ENCODE peak calls at places on chromosomes 3 and 15, in five cellular contexts. One of them, this sample, is unnamed.

GRCh38 chr15:48566669-48567068 is 78.8 kb downstream of the FBN1 start:
- DNase-seq in foreskin fibroblast: peak; percentile 67
- DNase-seq in neural progenitor cell: no peak
- DNase-seq in tibial artery: no peak
- DNase-seq in kidney: no peak
- DNase-seq in this sample: peak; percentile 88

GRCh38 chr3:186609247-186609868 is 3.5 kb upstream of the AHSG start:
- DNase-seq in foreskin fibroblast: peak; percentile 19
- DNase-seq in neural progenitor cell: no peak
- DNase-seq in tibial artery: no peak
- DNase-seq in kidney: no peak
- DNase-seq in this sample: peak; percentile 40

GRCh38 chr3:17938313-17938712 is 195.9 kb upstream of the TBC1D5 start:
- DNase-seq in foreskin fibroblast: no peak
- DNase-seq in neural progenitor cell: peak; percentile 72
- DNase-seq in tibial artery: no peak
- DNase-seq in kidney: no peak
- DNase-seq in this sample: no peak

GRCh38 chr3:141051641-141052569 is 758 bp downstream of the SPSB4 start:
- DNase-seq in foreskin fibroblast: peak; percentile 45
- DNase-seq in neural progenitor cell: peak; percentile 85
- DNase-seq in tibial artery: no peak
- DNase-seq in kidney: peak; percentile 67
- DNase-seq in this sample: peak; percentile 12

GRCh38 chr3:82281205-82281604 is 519.8 kb upstream of the GBE1 start:
- DNase-seq in foreskin fibroblast: peak; percentile 15
- DNase-seq in neural progenitor cell: peak; percentile 32
- DNase-seq in tibial artery: no peak
- DNase-seq in kidney: no peak
- DNase-seq in this sample: no peak

GRCh38 chr15:64209680-64210334 is 47.0 kb upstream of the PPIB start:
- DNase-seq in foreskin fibroblast: peak; percentile 64
- DNase-seq in neural progenitor cell: no peak
- DNase-seq in tibial artery: no peak
- DNase-seq in kidney: no peak
- DNase-seq in this sample: peak; percentile 64

GRCh38 chr3:72666444-72666755 is 181.8 kb downstream of the SHQ1 start:
- DNase-seq in foreskin fibroblast: no peak
- DNase-seq in neural progenitor cell: no peak
- DNase-seq in tibial artery: no peak
- DNase-seq in kidney: no peak
- DNase-seq in this sample: no peak

GRCh38 chr3:136173939-136174338 is 22.2 kb downstream of the MSL2 start:
- DNase-seq in foreskin fibroblast: no peak
- DNase-seq in neural progenitor cell: no peak
- DNase-seq in tibial artery: no peak
- DNase-seq in kidney: no peak
- DNase-seq in this sample: no peak

GRCh38 chr3:36380171-36381031 is at the start of gene STAC:
- DNase-seq in foreskin fibroblast: peak; percentile 67
- DNase-seq in neural progenitor cell: peak; percentile 85
- DNase-seq in tibial artery: peak; percentile 22
- DNase-seq in kidney: peak; percentile 86
- DNase-seq in this sample: peak; percentile 8

GRCh38 chr15:68383161-68384074 is 48.5 kb downstream of the ITGA11 start:
- DNase-seq in foreskin fibroblast: peak; percentile 58
- DNase-seq in neural progenitor cell: peak; percentile 54
- DNase-seq in tibial artery: peak; percentile 30
- DNase-seq in kidney: no peak
- DNase-seq in this sample: peak; percentile 63

GRCh38 chr3:169811606-169812123 is 1.0 kb upstream of the LRRIQ4 start:
- DNase-seq in foreskin fibroblast: peak; percentile 85
- DNase-seq in neural progenitor cell: no peak
- DNase-seq in tibial artery: no peak
- DNase-seq in kidney: no peak
- DNase-seq in this sample: peak; percentile 82

GRCh38 chr3:169813757-169814517 is 1.2 kb upstream of the LRRC34 start:
- DNase-seq in foreskin fibroblast: peak; percentile 34
- DNase-seq in neural progenitor cell: peak; percentile 41
- DNase-seq in tibial artery: no peak
- DNase-seq in kidney: no peak
- DNase-seq in this sample: peak; percentile 12

GRCh38 chr3:169812844-169813677 is at the start of the genes LRRC34 and LRRIQ4:
- DNase-seq in foreskin fibroblast: peak; percentile 93
- DNase-seq in neural progenitor cell: peak; percentile 78
- DNase-seq in tibial artery: peak; percentile 74
- DNase-seq in kidney: peak; percentile 89
- DNase-seq in this sample: peak; percentile 82

GRCh38 chr3:169809230-169809795 is 3.4 kb upstream of the LRRIQ4 start:
- DNase-seq in foreskin fibroblast: no peak
- DNase-seq in neural progenitor cell: no peak
- DNase-seq in tibial artery: no peak
- DNase-seq in kidney: no peak
- DNase-seq in this sample: no peak

DNA sequence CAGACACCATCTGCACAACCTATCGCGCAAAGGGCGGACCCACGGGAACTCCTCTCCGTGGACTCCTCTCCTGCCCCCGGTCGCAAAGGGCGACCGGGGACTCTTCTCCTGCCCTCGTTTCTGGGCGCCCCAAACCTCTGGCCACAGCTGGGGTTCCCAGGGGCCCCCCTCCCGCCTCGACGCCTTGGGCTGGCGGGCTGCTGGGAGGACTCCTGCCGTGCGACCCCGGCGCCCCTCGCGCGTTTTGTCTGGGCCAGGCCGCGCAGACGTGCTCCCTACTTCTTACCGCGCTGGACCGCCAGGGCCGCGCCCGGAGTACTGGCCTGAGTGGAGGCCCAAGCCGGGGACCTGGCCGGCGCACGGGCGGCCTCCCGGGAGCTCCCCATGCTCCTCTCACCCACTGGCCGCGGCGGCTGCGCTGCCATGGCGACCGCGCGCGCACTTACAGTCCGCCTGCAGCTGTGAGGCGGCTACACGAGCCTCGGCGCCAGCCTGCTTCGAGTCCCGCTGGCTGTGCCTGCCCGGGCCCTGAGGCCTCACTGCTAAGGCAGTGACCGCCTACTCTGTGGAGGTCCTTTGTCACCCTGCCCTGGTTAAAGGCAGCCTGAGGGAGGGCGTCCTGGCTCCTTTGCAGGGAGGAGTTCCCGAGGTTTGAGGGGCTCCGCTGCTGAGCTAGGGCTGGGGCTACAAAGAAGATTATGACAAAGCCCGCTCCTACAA is 386 bp upstream of the LRRIQ4 start:
- DNase-seq in foreskin fibroblast: peak; percentile 87
- DNase-seq in neural progenitor cell: peak; percentile 82
- DNase-seq in tibial artery: peak; percentile 62
- DNase-seq in kidney: peak; percentile 91
- DNase-seq in this sample: peak; percentile 62
- TF ChIP-seq CTCF in foreskin fibroblast: no peak
- TF ChIP-seq CTCF in neural progenitor cell: no peak
- TF ChIP-seq CTCF in tibial artery: peak; percentile 4
- TF ChIP-seq CTCF in kidney: no peak
- TF ChIP-seq CTCF in this sample: no peak

GRCh38 chr15:93087825-93088199 is 1.2 kb downstream of the RGMA start:
- DNase-seq in foreskin fibroblast: peak; percentile 77
- DNase-seq in neural progenitor cell: peak; percentile 85
- DNase-seq in tibial artery: peak; percentile 76
- DNase-seq in kidney: peak; percentile 82
- DNase-seq in this sample: peak; percentile 58

GRCh38 chr15:93089855-93090305 is 869 bp upstream of the RGMA start:
- DNase-seq in foreskin fibroblast: no peak
- DNase-seq in neural progenitor cell: peak; percentile 53
- DNase-seq in tibial artery: peak; percentile 43
- DNase-seq in kidney: no peak
- DNase-seq in this sample: no peak

GRCh38 chr15:93088981-93089854 is at the start of gene RGMA:
- DNase-seq in foreskin fibroblast: peak; percentile 24
- DNase-seq in neural progenitor cell: peak; percentile 88
- DNase-seq in tibial artery: no peak
- DNase-seq in kidney: peak; percentile 78
- DNase-seq in this sample: no peak

GRCh38 chr15:93088200-93088980 is 621 bp downstream of the RGMA start:
- DNase-seq in foreskin fibroblast: peak; percentile 45
- DNase-seq in neural progenitor cell: peak; percentile 84
- DNase-seq in tibial artery: peak; percentile 39
- DNase-seq in kidney: peak; percentile 79
- DNase-seq in this sample: no peak

DNA sequence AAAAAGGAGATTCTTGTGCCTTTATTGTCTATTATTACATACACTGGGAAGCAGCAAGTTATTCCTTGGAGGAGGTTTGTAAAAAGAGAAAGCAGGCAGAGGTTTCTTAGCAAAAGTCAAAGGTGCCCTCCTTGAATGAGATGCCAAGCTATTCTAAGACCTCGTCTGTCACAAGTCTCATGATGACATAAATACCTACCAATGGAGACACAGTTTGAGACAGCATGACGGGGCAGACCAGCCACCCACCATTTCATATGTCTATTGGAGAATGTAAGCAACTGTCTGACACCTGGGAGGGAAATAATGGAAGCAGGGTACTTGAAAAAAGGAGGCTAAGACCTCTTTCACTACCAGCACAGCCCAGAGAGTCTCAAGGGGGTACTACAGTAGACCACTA is 2.2 kb downstream of the RGMA start:
- DNase-seq in foreskin fibroblast: no peak
- DNase-seq in neural progenitor cell: no peak
- DNase-seq in tibial artery: no peak
- DNase-seq in kidney: no peak
- DNase-seq in this sample: no peak
- H3K4me3 ChIP-seq in foreskin fibroblast: no peak overlapping the region
- H3K4me3 ChIP-seq in neural progenitor cell: peak overlapping the region; percentile 99
- H3K4me3 ChIP-seq in tibial artery: no peak overlapping the region
- H3K4me3 ChIP-seq in kidney: no peak overlapping the region
- H3K4me3 ChIP-seq in this sample: no peak overlapping the region

GRCh38 chr15:74695597-74696397 is at the start of gene EDC3:
- DNase-seq in foreskin fibroblast: peak; percentile 91
- DNase-seq in neural progenitor cell: peak; percentile 95
- DNase-seq in tibial artery: peak; percentile 87
- DNase-seq in kidney: peak; percentile 95
- DNase-seq in this sample: peak; percentile 77
- TF ChIP-seq CTCF in foreskin fibroblast: no peak
- TF ChIP-seq CTCF in neural progenitor cell: no peak
- TF ChIP-seq CTCF in tibial artery: no peak
- TF ChIP-seq CTCF in kidney: no peak
- TF ChIP-seq CTCF in this sample: no peak

GRCh38 chr15:39167114-39168058 is 413.5 kb upstream of the THBS1 start:
- DNase-seq in foreskin fibroblast: no peak
- DNase-seq in neural progenitor cell: no peak
- DNase-seq in tibial artery: no peak
- DNase-seq in kidney: no peak
- DNase-seq in this sample: peak; percentile 43

GRCh38 chr15:39159833-39160232 is 421.0 kb upstream of the THBS1 start:
- DNase-seq in foreskin fibroblast: no peak
- DNase-seq in neural progenitor cell: no peak
- DNase-seq in tibial artery: no peak
- DNase-seq in kidney: no peak
- DNase-seq in this sample: no peak

GRCh38 chr15:39165026-39165706 is 415.7 kb upstream of the THBS1 start:
- DNase-seq in foreskin fibroblast: peak; percentile 37
- DNase-seq in neural progenitor cell: no peak
- DNase-seq in tibial artery: no peak
- DNase-seq in kidney: no peak
- DNase-seq in this sample: peak; percentile 38
- H3K4me3 ChIP-seq in foreskin fibroblast: no peak overlapping the region
- H3K4me3 ChIP-seq in neural progenitor cell: no peak overlapping the region
- H3K4me3 ChIP-seq in tibial artery: no peak overlapping the region
- H3K4me3 ChIP-seq in kidney: no peak overlapping the region
- H3K4me3 ChIP-seq in this sample: no peak overlapping the region

DNA sequence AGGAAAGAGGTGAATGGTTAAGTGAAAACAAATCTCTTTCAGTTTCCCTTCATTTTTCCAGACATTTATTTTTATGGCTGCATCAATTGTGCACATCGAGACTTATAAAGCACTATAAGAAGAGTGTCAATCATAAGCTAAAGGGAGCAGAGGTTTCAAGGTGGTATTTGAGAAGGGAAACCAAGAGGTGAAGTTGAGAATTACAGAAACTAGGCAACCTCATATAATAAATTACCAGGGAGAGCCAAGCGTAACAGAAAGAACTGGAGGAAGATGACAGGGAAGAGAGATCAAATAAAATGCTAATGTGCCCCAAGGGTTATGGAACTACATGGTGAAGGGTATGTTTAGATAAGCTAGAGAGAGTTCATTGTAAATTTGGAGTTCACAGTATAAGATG is 6.3 kb upstream of the CCDC54 start:
- DNase-seq in foreskin fibroblast: no peak
- DNase-seq in neural progenitor cell: no peak
- DNase-seq in tibial artery: no peak
- DNase-seq in kidney: no peak
- DNase-seq in this sample: no peak
- TF ChIP-seq CTCF in foreskin fibroblast: no peak
- TF ChIP-seq CTCF in neural progenitor cell: no peak
- TF ChIP-seq CTCF in tibial artery: no peak
- TF ChIP-seq CTCF in kidney: no peak
- TF ChIP-seq CTCF in this sample: no peak

DNA sequence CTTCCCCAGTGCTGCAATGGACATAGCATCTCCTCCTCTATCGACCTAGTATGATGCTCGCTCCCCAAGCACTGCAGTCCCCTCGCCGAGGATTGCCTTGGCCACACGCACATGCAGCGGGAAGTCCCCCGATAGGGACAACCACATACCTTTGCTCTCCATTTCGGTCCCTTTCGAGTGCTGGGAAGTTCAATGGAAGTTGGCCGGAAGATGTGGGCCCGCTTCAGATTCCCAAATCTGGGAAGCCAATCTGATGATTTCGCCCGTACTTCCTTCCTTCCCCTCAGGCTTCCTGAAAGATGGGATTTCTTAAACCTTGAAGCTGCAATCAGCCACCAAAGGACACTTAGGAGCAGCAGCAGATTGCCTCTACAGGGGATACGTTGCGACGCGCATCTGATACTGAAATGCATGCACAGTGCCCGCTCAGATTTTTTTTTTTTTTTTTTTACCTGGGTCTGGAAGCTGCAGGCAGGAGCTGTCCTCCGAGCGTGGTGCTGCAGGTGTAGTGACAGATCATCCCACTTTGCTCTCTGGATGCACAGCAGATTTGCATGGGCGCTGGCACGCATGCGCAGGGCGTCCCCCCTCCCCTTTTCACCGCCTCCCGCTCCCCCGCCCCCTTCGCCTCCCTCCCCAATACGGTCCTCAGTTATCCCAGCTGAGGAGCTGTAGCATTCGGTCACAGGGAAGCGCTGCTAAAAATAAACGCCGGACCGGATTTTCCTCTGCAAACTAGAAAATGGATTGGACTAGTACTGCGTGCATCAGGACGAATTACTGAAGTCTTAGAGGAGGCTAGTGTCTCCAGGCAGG is at the start of gene FGF12:
- DNase-seq in foreskin fibroblast: no peak
- DNase-seq in neural progenitor cell: peak; percentile 96
- DNase-seq in tibial artery: no peak
- DNase-seq in kidney: peak; percentile 80
- DNase-seq in this sample: peak; percentile 17
- H3K4me3 ChIP-seq in foreskin fibroblast: no peak within 1 kb of the TSS
- H3K4me3 ChIP-seq in neural progenitor cell: peak within 1 kb of the TSS; percentile 48
- H3K4me3 ChIP-seq in tibial artery: peak within 1 kb of the TSS; percentile 45
- H3K4me3 ChIP-seq in kidney: peak within 1 kb of the TSS; percentile 46
- H3K4me3 ChIP-seq in this sample: no peak within 1 kb of the TSS

GRCh38 chr15:90625037-90625436 is 92.1 kb upstream of the BLM start:
- DNase-seq in foreskin fibroblast: no peak
- DNase-seq in neural progenitor cell: no peak
- DNase-seq in tibial artery: no peak
- DNase-seq in kidney: no peak
- DNase-seq in this sample: no peak
- TF ChIP-seq CTCF in foreskin fibroblast: no peak
- TF ChIP-seq CTCF in neural progenitor cell: no peak
- TF ChIP-seq CTCF in tibial artery: no peak
- TF ChIP-seq CTCF in kidney: no peak
- TF ChIP-seq CTCF in this sample: no peak